ENCODE peak calls at places on chromosomes 13 and 19, in ten cellular contexts. One of them, this sample, is unnamed.

GRCh38 chr13:70324519-70324918 is 216.3 kb upstream of the KLHL1 start:
- DNase-seq in psoas muscle: no peak
- DNase-seq in stimulated activated CD4-positive, alpha-beta T cell treated with anti-CD3 and anti-CD28 coated beads, Interleukin-2, amount 100 ng/mL, for 24 hours: no peak
- DNase-seq in activated CD8-positive, alpha-beta memory T cell treated with anti-CD3 and anti-CD28 coated beads for 1 hour: no peak
- DNase-seq in WERI-Rb-1: no peak
- DNase-seq in brain microvascular endothelial cell: no peak
- DNase-seq in stromal cell of bone marrow: no peak
- DNase-seq in T-helper 9 cell: no peak
- DNase-seq in CD4-positive, alpha-beta T cell: no peak
- DNase-seq in GM12892: no peak
- DNase-seq in this sample: no peak

GRCh38 chr19:18503971-18504885 is 17.6 kb downstream of the ELL start:
- DNase-seq in psoas muscle: no peak
- DNase-seq in stimulated activated CD4-positive, alpha-beta T cell treated with anti-CD3 and anti-CD28 coated beads, Interleukin-2, amount 100 ng/mL, for 24 hours: no peak
- DNase-seq in activated CD8-positive, alpha-beta memory T cell treated with anti-CD3 and anti-CD28 coated beads for 1 hour: no peak
- DNase-seq in WERI-Rb-1: peak; percentile 26
- DNase-seq in brain microvascular endothelial cell: no peak
- DNase-seq in stromal cell of bone marrow: no peak
- DNase-seq in T-helper 9 cell: no peak
- DNase-seq in CD4-positive, alpha-beta T cell: no peak
- DNase-seq in GM12892: no peak
- DNase-seq in this sample: peak; percentile 55

GRCh38 chr19:3387645-3388589 is 21.5 kb downstream of the NFIC start:
- DNase-seq in psoas muscle: peak; percentile 91
- DNase-seq in stimulated activated CD4-positive, alpha-beta T cell treated with anti-CD3 and anti-CD28 coated beads, Interleukin-2, amount 100 ng/mL, for 24 hours: no peak
- DNase-seq in activated CD8-positive, alpha-beta memory T cell treated with anti-CD3 and anti-CD28 coated beads for 1 hour: no peak
- DNase-seq in WERI-Rb-1: no peak
- DNase-seq in brain microvascular endothelial cell: no peak
- DNase-seq in stromal cell of bone marrow: no peak
- DNase-seq in T-helper 9 cell: no peak
- DNase-seq in CD4-positive, alpha-beta T cell: no peak
- DNase-seq in GM12892: no peak
- DNase-seq in this sample: peak; percentile 95

GRCh38 chr13:97273341-97273831 is 51.3 kb downstream of the MBNL2 start:
- DNase-seq in psoas muscle: no peak
- DNase-seq in stimulated activated CD4-positive, alpha-beta T cell treated with anti-CD3 and anti-CD28 coated beads, Interleukin-2, amount 100 ng/mL, for 24 hours: no peak
- DNase-seq in activated CD8-positive, alpha-beta memory T cell treated with anti-CD3 and anti-CD28 coated beads for 1 hour: no peak
- DNase-seq in WERI-Rb-1: no peak
- DNase-seq in brain microvascular endothelial cell: no peak
- DNase-seq in stromal cell of bone marrow: no peak
- DNase-seq in T-helper 9 cell: no peak
- DNase-seq in CD4-positive, alpha-beta T cell: no peak
- DNase-seq in GM12892: no peak
- DNase-seq in this sample: no peak

GRCh38 chr19:3171894-3172679 is 6.5 kb upstream of the S1PR4 start:
- DNase-seq in psoas muscle: no peak
- DNase-seq in stimulated activated CD4-positive, alpha-beta T cell treated with anti-CD3 and anti-CD28 coated beads, Interleukin-2, amount 100 ng/mL, for 24 hours: no peak
- DNase-seq in activated CD8-positive, alpha-beta memory T cell treated with anti-CD3 and anti-CD28 coated beads for 1 hour: no peak
- DNase-seq in WERI-Rb-1: no peak
- DNase-seq in brain microvascular endothelial cell: no peak
- DNase-seq in stromal cell of bone marrow: no peak
- DNase-seq in T-helper 9 cell: no peak
- DNase-seq in CD4-positive, alpha-beta T cell: no peak
- DNase-seq in GM12892: no peak
- DNase-seq in this sample: peak; percentile 19

GRCh38 chr19:38538386-38538785 is 79.4 kb downstream of the MAP4K1 start:
- DNase-seq in psoas muscle: no peak
- DNase-seq in stimulated activated CD4-positive, alpha-beta T cell treated with anti-CD3 and anti-CD28 coated beads, Interleukin-2, amount 100 ng/mL, for 24 hours: no peak
- DNase-seq in activated CD8-positive, alpha-beta memory T cell treated with anti-CD3 and anti-CD28 coated beads for 1 hour: no peak
- DNase-seq in WERI-Rb-1: no peak
- DNase-seq in brain microvascular endothelial cell: no peak
- DNase-seq in stromal cell of bone marrow: no peak
- DNase-seq in T-helper 9 cell: no peak
- DNase-seq in CD4-positive, alpha-beta T cell: no peak
- DNase-seq in GM12892: no peak
- DNase-seq in this sample: no peak

GRCh38 chr19:12365372-12366162 is at the start of gene ZNF442:
- DNase-seq in psoas muscle: peak; percentile 96
- DNase-seq in stimulated activated CD4-positive, alpha-beta T cell treated with anti-CD3 and anti-CD28 coated beads, Interleukin-2, amount 100 ng/mL, for 24 hours: peak; percentile 89
- DNase-seq in activated CD8-positive, alpha-beta memory T cell treated with anti-CD3 and anti-CD28 coated beads for 1 hour: peak; percentile 65
- DNase-seq in WERI-Rb-1: peak; percentile 99
- DNase-seq in brain microvascular endothelial cell: peak; percentile 95
- DNase-seq in stromal cell of bone marrow: peak; percentile 97
- DNase-seq in T-helper 9 cell: peak; percentile 67
- DNase-seq in CD4-positive, alpha-beta T cell: peak; percentile 71
- DNase-seq in GM12892: peak; percentile 87
- DNase-seq in this sample: peak; percentile 99

GRCh38 chr19:42117076-42117475 is 15.2 kb downstream of the POU2F2 start:
- DNase-seq in psoas muscle: no peak
- DNase-seq in stimulated activated CD4-positive, alpha-beta T cell treated with anti-CD3 and anti-CD28 coated beads, Interleukin-2, amount 100 ng/mL, for 24 hours: no peak
- DNase-seq in activated CD8-positive, alpha-beta memory T cell treated with anti-CD3 and anti-CD28 coated beads for 1 hour: no peak
- DNase-seq in WERI-Rb-1: no peak
- DNase-seq in brain microvascular endothelial cell: no peak
- DNase-seq in stromal cell of bone marrow: no peak
- DNase-seq in T-helper 9 cell: no peak
- DNase-seq in CD4-positive, alpha-beta T cell: no peak
- DNase-seq in GM12892: no peak
- DNase-seq in this sample: no peak

GRCh38 chr19:1411255-1412191 is 4.1 kb downstream of the DAZAP1 start:
- DNase-seq in psoas muscle: peak; percentile 77
- DNase-seq in stimulated activated CD4-positive, alpha-beta T cell treated with anti-CD3 and anti-CD28 coated beads, Interleukin-2, amount 100 ng/mL, for 24 hours: no peak
- DNase-seq in activated CD8-positive, alpha-beta memory T cell treated with anti-CD3 and anti-CD28 coated beads for 1 hour: no peak
- DNase-seq in WERI-Rb-1: no peak
- DNase-seq in brain microvascular endothelial cell: peak; percentile 24
- DNase-seq in stromal cell of bone marrow: no peak
- DNase-seq in T-helper 9 cell: no peak
- DNase-seq in CD4-positive, alpha-beta T cell: no peak
- DNase-seq in GM12892: no peak
- DNase-seq in this sample: peak; percentile 69

GRCh38 chr19:50568321-50569022 is at the start of gene LRRC4B:
- DNase-seq in psoas muscle: no peak
- DNase-seq in stimulated activated CD4-positive, alpha-beta T cell treated with anti-CD3 and anti-CD28 coated beads, Interleukin-2, amount 100 ng/mL, for 24 hours: no peak
- DNase-seq in activated CD8-positive, alpha-beta memory T cell treated with anti-CD3 and anti-CD28 coated beads for 1 hour: no peak
- DNase-seq in WERI-Rb-1: peak; percentile 78
- DNase-seq in brain microvascular endothelial cell: no peak
- DNase-seq in stromal cell of bone marrow: no peak
- DNase-seq in T-helper 9 cell: no peak
- DNase-seq in CD4-positive, alpha-beta T cell: no peak
- DNase-seq in GM12892: no peak
- DNase-seq in this sample: no peak

GRCh38 chr13:25796474-25796873 is 255.3 kb downstream of the SHISA2 start:
- DNase-seq in psoas muscle: no peak
- DNase-seq in stimulated activated CD4-positive, alpha-beta T cell treated with anti-CD3 and anti-CD28 coated beads, Interleukin-2, amount 100 ng/mL, for 24 hours: no peak
- DNase-seq in activated CD8-positive, alpha-beta memory T cell treated with anti-CD3 and anti-CD28 coated beads for 1 hour: no peak
- DNase-seq in WERI-Rb-1: no peak
- DNase-seq in brain microvascular endothelial cell: peak; percentile 34
- DNase-seq in stromal cell of bone marrow: no peak
- DNase-seq in T-helper 9 cell: no peak
- DNase-seq in CD4-positive, alpha-beta T cell: no peak
- DNase-seq in GM12892: no peak
- DNase-seq in this sample: no peak

This sample was measured in myocyte.